ENCODE peak calls at places on chromosomes 4 and X, in ten cellular contexts. D, K, C, W, S, H, A, Z, L and T are unnamed samples.
A peak's percentile ranks its signal among the peaks of the same experiment; 100 is the strongest.

GRCh38 chr4:4384837-4385236 is 2.1 kb upstream of the NSG1 start:
- DNase-seq in D (peak; percentile 21), K (no peak), C (no peak), W (no peak), S (peak; percentile 30), H (peak; percentile 21), A (peak; percentile 40), Z (no peak), L (no peak), T (no peak)

GRCh38 chr4:99403380-99404194 is 31.6 kb downstream of the ADH7 start:
- DNase-seq in D (no peak), K (no peak), C (no peak), W (no peak), S (no peak), H (no peak), A (peak; percentile 50), Z (peak; percentile 79), L (no peak), T (no peak)

GRCh38 chrX:124963717-124964116 is 356.0 kb upstream of the TEX13C start:
- DNase-seq in D (no peak), K (no peak), C (no peak), W (no peak), S (no peak), H (no peak), A (no peak), Z (no peak), L (no peak), T (no peak)

GRCh38 chrX:103157511-103158316 is 57.2 kb upstream of the BEX4 start:
- DNase-seq in D (peak; percentile 25), K (no peak), C (no peak), W (no peak), S (no peak), H (no peak), A (peak; percentile 72), Z (peak; percentile 56), L (no peak), T (no peak)

GRCh38 chrX:104428231-104428630 is 137.8 kb upstream of the IL1RAPL2 start:
- DNase-seq in D (no peak), K (no peak), C (no peak), W (no peak), S (no peak), H (no peak), A (no peak), Z (no peak), L (no peak), T (no peak)

GRCh38 chrX:151697537-151697936 is 2.3 kb downstream of the PRRG3 start:
- DNase-seq in D (no peak), K (no peak), C (no peak), W (no peak), S (no peak), H (no peak), A (peak; percentile 22), Z (no peak), L (no peak), T (no peak)

GRCh38 chr4:17489721-17490120 is 22.2 kb downstream of the QDPR start:
- DNase-seq in D (no peak), K (no peak), C (no peak), W (no peak), S (peak; percentile 92), H (no peak), A (no peak), Z (no peak), L (no peak), T (no peak)

GRCh38 chrX:111039606-111040005 is 56.4 kb upstream of the PAK3 start:
- DNase-seq in D (no peak), K (no peak), C (no peak), W (no peak), S (no peak), H (no peak), A (no peak), Z (no peak), L (no peak), T (no peak)

GRCh38 chrX:7318246-7318645 is 170.3 kb upstream of the PUDP start:
- DNase-seq in D (no peak), K (no peak), C (no peak), W (no peak), S (no peak), H (no peak), A (no peak), Z (peak; percentile 1), L (no peak), T (no peak)

GRCh38 chr4:154366956-154367355 is 124.6 kb downstream of the DCHS2 start:
- DNase-seq in D (no peak), K (no peak), C (peak; percentile 20), W (no peak), S (no peak), H (no peak), A (no peak), Z (no peak), L (no peak), T (no peak)

GRCh38 chr4:185282968-185283367 is 73.6 kb downstream of the SNX25 start:
- DNase-seq in D (peak; percentile 18), K (peak; percentile 73), C (no peak), W (no peak), S (no peak), H (no peak), A (no peak), Z (peak; percentile 25), L (no peak), T (no peak)

GRCh38 chrX:27808226-27808625 is 436 bp downstream of the MAGEB10 start:
- DNase-seq in D (no peak), K (no peak), C (no peak), W (no peak), S (no peak), H (no peak), A (no peak), Z (no peak), L (no peak), T (no peak)

DNA sequence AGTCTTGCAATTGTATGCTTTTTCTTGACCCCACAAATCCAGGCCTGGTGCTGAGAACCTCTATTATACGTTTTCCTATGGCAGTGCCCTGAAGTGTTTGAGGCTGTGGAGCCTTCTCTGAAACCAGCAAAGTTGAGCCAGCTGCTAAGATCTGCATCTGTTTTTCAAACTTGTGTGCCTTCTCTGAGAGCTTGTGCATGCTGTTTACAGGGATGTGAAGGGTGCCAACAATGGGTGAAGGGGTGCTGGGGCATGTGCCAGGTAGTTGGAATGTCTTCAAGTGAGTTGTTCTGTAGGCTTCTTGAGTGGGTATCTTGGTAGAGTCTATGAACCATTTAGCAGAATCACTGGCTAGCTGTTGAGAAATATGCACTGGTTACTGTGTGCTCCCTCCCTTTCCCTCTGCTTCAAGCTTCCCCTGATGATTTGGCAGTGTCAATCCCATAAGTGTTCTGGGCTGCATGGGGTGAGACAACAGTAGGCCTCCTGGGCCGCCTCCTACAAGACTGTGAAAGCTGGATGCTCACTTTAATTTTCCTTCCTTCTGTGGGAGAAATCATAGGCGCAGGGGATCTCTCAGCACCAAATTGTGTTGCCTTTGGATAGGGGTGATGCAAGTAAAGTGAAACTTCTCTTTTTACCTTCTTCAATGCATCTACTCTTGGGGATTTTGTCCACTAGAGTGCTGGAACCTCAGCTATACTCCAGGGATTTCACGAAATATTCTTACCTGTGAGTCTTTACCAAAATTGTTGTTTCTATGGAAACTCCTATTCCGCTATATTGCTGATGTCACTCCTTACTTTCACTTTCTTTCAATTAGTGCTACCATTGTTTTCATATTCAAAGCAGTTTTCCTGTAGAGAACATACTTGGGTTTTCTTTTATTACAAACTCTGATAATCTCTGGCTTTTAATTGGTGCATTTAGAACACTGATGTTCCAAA is 30.0 kb downstream of the ITM2A start:
- DNase-seq in D (no peak), K (no peak), C (no peak), W (no peak), S (no peak), H (no peak), A (no peak), Z (no peak), L (no peak), T (no peak)
- H3K27ac ChIP-seq in D (no peak overlapping the region), K (no peak overlapping the region), C (no peak overlapping the region), W (no peak overlapping the region), S (no peak overlapping the region), H (no peak overlapping the region), A (no peak overlapping the region), Z (no peak overlapping the region), L (no peak overlapping the region), T (no peak overlapping the region)

GRCh38 chr4:95563638-95564337 is 15.0 kb upstream of the UNC5C start:
- DNase-seq in D (no peak), K (no peak), C (no peak), W (no peak), S (no peak), H (no peak), A (no peak), Z (no peak), L (no peak), T (no peak)
- TF ChIP-seq CTCF in D (no peak), K (no peak), C (no peak), W (no peak), S (no peak), H (no peak), A (no peak), Z (no peak), L (no peak), T (no peak)

GRCh38 chr4:3322059-3322550 is 29.3 kb downstream of the RGS12 start:
- DNase-seq in D (no peak), K (no peak), C (no peak), W (peak; percentile 48), S (peak; percentile 19), H (peak; percentile 42), A (peak; percentile 57), Z (peak; percentile 27), L (no peak), T (no peak)

GRCh38 chr4:3318561-3319021 is 25.8 kb downstream of the RGS12 start:
- DNase-seq in D (no peak), K (no peak), C (no peak), W (peak; percentile 53), S (peak; percentile 51), H (peak; percentile 42), A (no peak), Z (no peak), L (no peak), T (no peak)

GRCh38 chr4:3323071-3323481 is 30.3 kb downstream of the RGS12 start:
- DNase-seq in D (no peak), K (no peak), C (no peak), W (peak; percentile 40), S (peak; percentile 25), H (peak; percentile 17), A (no peak), Z (no peak), L (no peak), T (no peak)

GRCh38 chr4:3320361-3321023 is 27.7 kb downstream of the RGS12 start:
- DNase-seq in D (no peak), K (no peak), C (peak; percentile 61), W (peak; percentile 48), S (peak; percentile 38), H (peak; percentile 45), A (no peak), Z (no peak), L (no peak), T (no peak)

GRCh38 chr4:3321295-3321889 is 28.6 kb downstream of the RGS12 start:
- DNase-seq in D (no peak), K (no peak), C (peak; percentile 68), W (peak; percentile 59), S (peak; percentile 35), H (peak; percentile 53), A (peak; percentile 40), Z (peak; percentile 59), L (no peak), T (no peak)
- H3K27ac ChIP-seq in D (no peak overlapping the region), K (peak overlapping the region; percentile 34), C (peak overlapping the region; percentile 32), W (no peak overlapping the region), S (no peak overlapping the region), H (no peak overlapping the region), A (peak overlapping the region; percentile 84), Z (peak overlapping the region; percentile 13), L (peak overlapping the region; percentile 51), T (no peak overlapping the region)

DNA sequence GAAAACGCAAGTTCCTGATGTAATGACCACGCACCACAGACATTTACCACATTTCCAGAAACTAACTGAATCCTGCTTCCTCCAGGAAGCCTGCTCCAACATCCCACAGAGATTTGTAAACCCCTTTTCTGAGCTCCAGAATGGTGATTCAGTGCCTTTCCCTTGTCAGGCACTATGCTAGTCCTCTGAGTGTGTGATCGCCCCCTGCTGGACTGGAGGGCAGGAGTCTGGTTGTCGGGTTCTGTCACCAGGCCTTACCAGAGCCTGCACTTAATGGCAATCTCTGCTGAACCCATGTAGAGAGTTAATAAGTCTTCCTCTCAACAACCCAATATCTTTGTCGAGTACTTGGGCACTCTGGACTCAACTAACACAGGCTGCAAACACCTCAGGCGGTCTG is 14.5 kb upstream of the KDM5C start:
- DNase-seq in D (peak; percentile 28), K (no peak), C (no peak), W (no peak), S (no peak), H (no peak), A (no peak), Z (no peak), L (no peak), T (no peak)
- TF ChIP-seq CTCF in D (peak; percentile 12), K (no peak), C (no peak), W (no peak), S (no peak), H (peak; percentile 23), A (no peak), Z (no peak), L (no peak), T (no peak)